ENCODE peak calls at places on chromosomes 16 and 17, in five cellular contexts. One of them, this sample, is unnamed.

GRCh38 chr16:17343729-17344128 is 127.0 kb downstream of the XYLT1 start:
- DNase-seq in dorsolateral prefrontal cortex: no peak
- DNase-seq in cardiac muscle cell: no peak
- DNase-seq in heart right ventricle: no peak
- DNase-seq in right atrium auricular region: no peak
- DNase-seq in this sample: no peak

GRCh38 chr17:50148226-50149098 is 2.0 kb downstream of the PPP1R9B start:
- DNase-seq in dorsolateral prefrontal cortex: no peak
- DNase-seq in cardiac muscle cell: peak
- DNase-seq in heart right ventricle: peak
- DNase-seq in right atrium auricular region: no peak
- DNase-seq in this sample: peak

GRCh38 chr17:76816590-76817135 is 51.5 kb upstream of the MGAT5B start:
- DNase-seq in dorsolateral prefrontal cortex: no peak
- DNase-seq in cardiac muscle cell: peak
- DNase-seq in heart right ventricle: no peak
- DNase-seq in right atrium auricular region: no peak
- DNase-seq in this sample: no peak

GRCh38 chr17:50677851-50678375 is 29.8 kb downstream of the ANKRD40 start:
- DNase-seq in dorsolateral prefrontal cortex: no peak
- DNase-seq in cardiac muscle cell: no peak
- DNase-seq in heart right ventricle: no peak
- DNase-seq in right atrium auricular region: no peak
- DNase-seq in this sample: no peak

GRCh38 chr16:73179671-73180370 is 131.9 kb upstream of the ZFHX3 start:
- DNase-seq in dorsolateral prefrontal cortex: no peak
- DNase-seq in cardiac muscle cell: no peak
- DNase-seq in heart right ventricle: peak
- DNase-seq in right atrium auricular region: no peak
- DNase-seq in this sample: no peak

GRCh38 chr16:30740364-30741251 is 7.6 kb upstream of the PHKG2 start:
- DNase-seq in dorsolateral prefrontal cortex: no peak
- DNase-seq in cardiac muscle cell: peak
- DNase-seq in heart right ventricle: peak
- DNase-seq in right atrium auricular region: peak
- DNase-seq in this sample: no peak

GRCh38 chr17:64259922-64260321 is 3.1 kb downstream of the TEX2 start:
- DNase-seq in dorsolateral prefrontal cortex: no peak
- DNase-seq in cardiac muscle cell: peak
- DNase-seq in heart right ventricle: no peak
- DNase-seq in right atrium auricular region: no peak
- DNase-seq in this sample: no peak

GRCh38 chr16:85171809-85172464 is 59.7 kb upstream of the CIBAR2 start:
- DNase-seq in dorsolateral prefrontal cortex: no peak
- DNase-seq in cardiac muscle cell: no peak
- DNase-seq in heart right ventricle: no peak
- DNase-seq in right atrium auricular region: no peak
- DNase-seq in this sample: no peak

GRCh38 chr17:17355426-17355825 is 52.3 kb downstream of the NT5M start:
- DNase-seq in dorsolateral prefrontal cortex: no peak
- DNase-seq in cardiac muscle cell: no peak
- DNase-seq in heart right ventricle: no peak
- DNase-seq in right atrium auricular region: no peak
- DNase-seq in this sample: no peak

GRCh38 chr17:4003501-4004421 is 39.5 kb upstream of the ATP2A3 start:
- DNase-seq in dorsolateral prefrontal cortex: no peak
- DNase-seq in cardiac muscle cell: no peak
- DNase-seq in heart right ventricle: no peak
- DNase-seq in right atrium auricular region: no peak
- DNase-seq in this sample: no peak

GRCh38 chr17:74094651-74095050 is 108.8 kb upstream of the RPL38 start:
- DNase-seq in dorsolateral prefrontal cortex: no peak
- DNase-seq in cardiac muscle cell: no peak
- DNase-seq in heart right ventricle: no peak
- DNase-seq in right atrium auricular region: no peak
- DNase-seq in this sample: no peak

GRCh38 chr17:19753661-19754463 is 5.8 kb upstream of the ALDH3A1 start:
- DNase-seq in dorsolateral prefrontal cortex: peak
- DNase-seq in cardiac muscle cell: no peak
- DNase-seq in heart right ventricle: peak
- DNase-seq in right atrium auricular region: no peak
- DNase-seq in this sample: peak

GRCh38 chr17:69088643-69089200 is 28.0 kb upstream of the ABCA9 start:
- DNase-seq in dorsolateral prefrontal cortex: no peak
- DNase-seq in cardiac muscle cell: no peak
- DNase-seq in heart right ventricle: no peak
- DNase-seq in right atrium auricular region: no peak
- DNase-seq in this sample: no peak

GRCh38 chr17:76458580-76459490 is 5.9 kb upstream of the UBE2O start:
- DNase-seq in dorsolateral prefrontal cortex: no peak
- DNase-seq in cardiac muscle cell: peak
- DNase-seq in heart right ventricle: peak
- DNase-seq in right atrium auricular region: no peak
- DNase-seq in this sample: no peak

GRCh38 chr16:3101018-3101840 is 2.1 kb upstream of the ZSCAN10 start:
- DNase-seq in dorsolateral prefrontal cortex: no peak
- DNase-seq in cardiac muscle cell: peak
- DNase-seq in heart right ventricle: no peak
- DNase-seq in right atrium auricular region: no peak
- DNase-seq in this sample: no peak

GRCh38 chr16:73228649-73229048 is 180.7 kb upstream of the ZFHX3 start:
- DNase-seq in dorsolateral prefrontal cortex: no peak
- DNase-seq in cardiac muscle cell: peak
- DNase-seq in heart right ventricle: no peak
- DNase-seq in right atrium auricular region: no peak
- DNase-seq in this sample: no peak

GRCh38 chr16:86211265-86211664 is 299.1 kb upstream of the FOXF1 start:
- DNase-seq in dorsolateral prefrontal cortex: no peak
- DNase-seq in cardiac muscle cell: no peak
- DNase-seq in heart right ventricle: no peak
- DNase-seq in right atrium auricular region: no peak
- DNase-seq in this sample: no peak

GRCh38 chr16:3214904-3215600 is 19.9 kb downstream of the ZNF200 start:
- DNase-seq in dorsolateral prefrontal cortex: no peak
- DNase-seq in cardiac muscle cell: no peak
- DNase-seq in heart right ventricle: no peak
- DNase-seq in right atrium auricular region: no peak
- DNase-seq in this sample: no peak

GRCh38 chr17:43927101-43927935 is 15.0 kb downstream of the PPY start:
- DNase-seq in dorsolateral prefrontal cortex: no peak
- DNase-seq in cardiac muscle cell: no peak
- DNase-seq in heart right ventricle: peak
- DNase-seq in right atrium auricular region: no peak
- DNase-seq in this sample: no peak

GRCh38 chr17:57288034-57288752 is 31.9 kb downstream of the MSI2 start:
- DNase-seq in dorsolateral prefrontal cortex: no peak
- DNase-seq in cardiac muscle cell: peak
- DNase-seq in heart right ventricle: no peak
- DNase-seq in right atrium auricular region: peak
- DNase-seq in this sample: no peak

GRCh38 chr17:82489117-82489516 is 30.4 kb upstream of the FOXK2 start:
- DNase-seq in dorsolateral prefrontal cortex: no peak
- DNase-seq in cardiac muscle cell: peak
- DNase-seq in heart right ventricle: peak
- DNase-seq in right atrium auricular region: peak
- DNase-seq in this sample: peak

GRCh38 chr17:16991349-16992009 is 19.6 kb upstream of the TNFRSF13B start:
- DNase-seq in dorsolateral prefrontal cortex: peak
- DNase-seq in cardiac muscle cell: peak
- DNase-seq in heart right ventricle: peak
- DNase-seq in right atrium auricular region: peak
- DNase-seq in this sample: peak

GRCh38 chr16:51938861-51939260 is 608.1 kb downstream of the TOX3 start:
- DNase-seq in dorsolateral prefrontal cortex: no peak
- DNase-seq in cardiac muscle cell: no peak
- DNase-seq in heart right ventricle: no peak
- DNase-seq in right atrium auricular region: no peak
- DNase-seq in this sample: no peak

GRCh38 chr16:21637032-21637968 is 15.1 kb downstream of the IGSF6 start:
- DNase-seq in dorsolateral prefrontal cortex: no peak
- DNase-seq in cardiac muscle cell: no peak
- DNase-seq in heart right ventricle: no peak
- DNase-seq in right atrium auricular region: no peak
- DNase-seq in this sample: no peak

GRCh38 chr16:74607967-74608356 is 1.0 kb upstream of the GLG1 start:
- DNase-seq in dorsolateral prefrontal cortex: no peak
- DNase-seq in cardiac muscle cell: no peak
- DNase-seq in heart right ventricle: no peak
- DNase-seq in right atrium auricular region: no peak
- DNase-seq in this sample: no peak

GRCh38 chr16:74605746-74606520 is 981 bp downstream of the GLG1 start:
- DNase-seq in dorsolateral prefrontal cortex: no peak
- DNase-seq in cardiac muscle cell: no peak
- DNase-seq in heart right ventricle: no peak
- DNase-seq in right atrium auricular region: no peak
- DNase-seq in this sample: no peak

GRCh38 chr16:74608381-74608780 is 1.5 kb upstream of the GLG1 start:
- DNase-seq in dorsolateral prefrontal cortex: no peak
- DNase-seq in cardiac muscle cell: no peak
- DNase-seq in heart right ventricle: no peak
- DNase-seq in right atrium auricular region: no peak
- DNase-seq in this sample: no peak

GRCh38 chr16:74606521-74607309 is at the start of gene GLG1:
- DNase-seq in dorsolateral prefrontal cortex: peak
- DNase-seq in cardiac muscle cell: peak
- DNase-seq in heart right ventricle: peak
- DNase-seq in right atrium auricular region: peak
- DNase-seq in this sample: peak

DNA sequence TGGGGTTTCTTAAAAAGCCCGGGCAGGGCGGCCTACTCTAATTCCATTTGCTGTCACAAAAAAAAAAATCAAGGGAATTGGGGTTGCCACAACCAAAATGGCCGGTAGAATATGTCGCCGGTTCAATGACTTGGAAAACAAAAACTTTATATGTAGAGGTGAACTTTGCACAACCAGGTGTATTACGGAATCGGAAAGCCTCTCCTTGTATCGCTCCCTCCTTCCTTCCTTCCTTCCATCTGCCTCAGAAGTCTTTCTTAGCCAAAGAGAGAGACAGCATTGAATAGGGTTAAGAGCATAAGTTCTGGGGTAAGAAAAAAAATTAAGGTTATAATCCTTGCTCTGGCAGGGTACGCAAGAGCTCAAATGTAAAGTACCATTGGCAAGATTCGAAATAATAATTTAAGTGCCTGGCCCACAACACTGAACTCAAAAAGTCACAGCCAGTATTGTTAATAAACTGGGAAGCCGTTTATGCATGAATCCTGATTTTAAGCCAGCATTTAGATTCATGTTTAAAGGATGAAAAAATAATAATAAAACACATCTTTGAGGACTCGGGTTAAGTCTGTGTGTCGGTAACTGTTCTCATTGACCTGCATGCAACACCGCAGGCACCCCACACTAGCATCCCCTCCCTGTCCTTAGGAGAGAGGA is 524 bp upstream of the GLG1 start:
- DNase-seq in dorsolateral prefrontal cortex: no peak
- DNase-seq in cardiac muscle cell: no peak
- DNase-seq in heart right ventricle: no peak
- DNase-seq in right atrium auricular region: no peak
- DNase-seq in this sample: no peak
- H3K27ac ChIP-seq in dorsolateral prefrontal cortex: peak
- H3K27ac ChIP-seq in cardiac muscle cell: peak
- H3K27ac ChIP-seq in heart right ventricle: peak
- H3K27ac ChIP-seq in right atrium auricular region: peak
- H3K27ac ChIP-seq in this sample: peak

DNA sequence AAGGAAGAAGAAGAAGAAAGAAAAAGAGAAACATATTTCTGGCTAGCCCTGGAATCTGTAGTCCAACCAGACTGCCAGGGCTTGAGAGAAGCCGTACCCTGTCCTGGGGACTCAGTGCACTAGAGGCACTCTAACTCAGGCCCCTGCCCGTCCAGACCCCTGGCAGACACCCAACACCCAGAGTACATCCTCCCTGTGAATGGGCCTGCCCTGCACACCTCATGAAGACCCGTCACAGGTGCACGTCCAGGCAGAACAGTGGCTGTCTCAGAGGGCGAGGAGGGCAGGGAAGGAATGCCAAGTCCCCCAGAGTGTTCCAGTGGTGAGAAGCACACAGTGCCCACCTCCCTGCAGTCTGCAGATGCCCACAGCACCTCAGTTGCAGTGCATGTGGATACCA is 23.0 kb downstream of the MPG start:
- DNase-seq in dorsolateral prefrontal cortex: no peak
- DNase-seq in cardiac muscle cell: no peak
- DNase-seq in heart right ventricle: no peak
- DNase-seq in right atrium auricular region: no peak
- DNase-seq in this sample: no peak
- H3K27ac ChIP-seq in dorsolateral prefrontal cortex: peak
- H3K27ac ChIP-seq in cardiac muscle cell: no peak
- H3K27ac ChIP-seq in heart right ventricle: peak
- H3K27ac ChIP-seq in right atrium auricular region: peak
- H3K27ac ChIP-seq in this sample: peak

DNA sequence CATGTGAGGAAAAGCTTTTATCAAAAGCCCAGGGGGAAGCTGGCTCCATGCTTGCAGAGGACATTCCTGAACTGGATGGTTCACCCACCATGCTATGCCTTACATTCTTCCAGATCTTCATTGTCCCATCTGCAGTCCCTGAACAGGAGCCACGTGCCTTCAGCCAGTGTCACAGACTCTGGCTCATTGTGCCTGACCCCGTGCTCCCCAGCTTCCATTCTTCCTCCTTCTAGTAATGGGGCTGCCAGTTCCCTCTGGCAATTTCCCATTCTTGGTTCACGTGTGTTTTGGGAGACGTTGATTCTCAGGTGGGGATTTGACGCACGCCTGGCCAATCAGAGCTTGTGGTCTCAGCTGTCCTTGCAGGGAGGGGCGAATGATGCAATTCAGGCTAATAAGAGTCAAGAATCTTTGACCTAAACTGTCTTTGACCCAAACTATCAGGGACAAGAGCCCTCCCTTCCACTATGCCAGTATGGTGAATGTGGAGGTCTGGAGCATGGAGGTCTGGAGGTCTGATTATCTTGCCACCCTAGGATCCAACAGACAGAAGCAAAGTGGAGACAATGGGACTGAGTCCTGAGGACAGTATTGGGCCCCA is 52.7 kb downstream of the IRX6 start:
- DNase-seq in dorsolateral prefrontal cortex: no peak
- DNase-seq in cardiac muscle cell: no peak
- DNase-seq in heart right ventricle: no peak
- DNase-seq in right atrium auricular region: no peak
- DNase-seq in this sample: no peak
- H3K27ac ChIP-seq in dorsolateral prefrontal cortex: no peak
- H3K27ac ChIP-seq in cardiac muscle cell: no peak
- H3K27ac ChIP-seq in heart right ventricle: no peak
- H3K27ac ChIP-seq in right atrium auricular region: no peak
- H3K27ac ChIP-seq in this sample: no peak

GRCh38 chr17:66889480-66890230 is 54.7 kb downstream of the CACNG5 start:
- DNase-seq in dorsolateral prefrontal cortex: no peak
- DNase-seq in cardiac muscle cell: no peak
- DNase-seq in heart right ventricle: no peak
- DNase-seq in right atrium auricular region: no peak
- DNase-seq in this sample: no peak

GRCh38 chr17:66885417-66885816 is 50.5 kb downstream of the CACNG5 start:
- DNase-seq in dorsolateral prefrontal cortex: no peak
- DNase-seq in cardiac muscle cell: no peak
- DNase-seq in heart right ventricle: no peak
- DNase-seq in right atrium auricular region: no peak
- DNase-seq in this sample: peak

GRCh38 chr17:66884931-66885330 is 50.0 kb downstream of the CACNG5 start:
- DNase-seq in dorsolateral prefrontal cortex: no peak
- DNase-seq in cardiac muscle cell: no peak
- DNase-seq in heart right ventricle: no peak
- DNase-seq in right atrium auricular region: no peak
- DNase-seq in this sample: no peak
- H3K27ac ChIP-seq in dorsolateral prefrontal cortex: no peak
- H3K27ac ChIP-seq in cardiac muscle cell: no peak
- H3K27ac ChIP-seq in heart right ventricle: no peak
- H3K27ac ChIP-seq in right atrium auricular region: no peak
- H3K27ac ChIP-seq in this sample: no peak

This sample was measured in substantia nigra.